ENCODE peak calls at places on chromosomes 7 and 10, in eight cellular contexts. One of them, this sample, is unnamed.

GRCh38 chr10:26486985-26487850 is 49.1 kb downstream of the APBB1IP start:
- DNase-seq in GM23248: peak; percentile 99
- DNase-seq in neural progenitor cell: no peak
- DNase-seq in Peyer's patch: peak; percentile 41
- DNase-seq in heart right ventricle: no peak
- DNase-seq in cardiac muscle cell: peak; percentile 85
- DNase-seq in CD4-positive, CD25-positive, alpha-beta regulatory T cell: peak; percentile 70
- DNase-seq in CD4-positive, alpha-beta memory T cell: peak; percentile 73
- DNase-seq in this sample: peak; percentile 4

GRCh38 chr10:89029785-89030437 is 39.3 kb downstream of the FAS start:
- DNase-seq in GM23248: peak; percentile 80
- DNase-seq in neural progenitor cell: peak; percentile 84
- DNase-seq in Peyer's patch: peak; percentile 64
- DNase-seq in heart right ventricle: peak; percentile 87
- DNase-seq in cardiac muscle cell: peak; percentile 92
- DNase-seq in CD4-positive, CD25-positive, alpha-beta regulatory T cell: peak; percentile 49
- DNase-seq in CD4-positive, alpha-beta memory T cell: peak; percentile 56
- DNase-seq in this sample: peak; percentile 68

GRCh38 chr10:31528834-31529233 is 209.8 kb downstream of the ZEB1 start:
- DNase-seq in GM23248: peak; percentile 22
- DNase-seq in neural progenitor cell: no peak
- DNase-seq in Peyer's patch: no peak
- DNase-seq in heart right ventricle: no peak
- DNase-seq in cardiac muscle cell: no peak
- DNase-seq in CD4-positive, CD25-positive, alpha-beta regulatory T cell: no peak
- DNase-seq in CD4-positive, alpha-beta memory T cell: no peak
- DNase-seq in this sample: no peak

GRCh38 chr10:78898341-78899097 is 170.2 kb upstream of the ZMIZ1 start:
- DNase-seq in GM23248: no peak
- DNase-seq in neural progenitor cell: no peak
- DNase-seq in Peyer's patch: no peak
- DNase-seq in heart right ventricle: no peak
- DNase-seq in cardiac muscle cell: no peak
- DNase-seq in CD4-positive, CD25-positive, alpha-beta regulatory T cell: no peak
- DNase-seq in CD4-positive, alpha-beta memory T cell: no peak
- DNase-seq in this sample: no peak

GRCh38 chr10:112768121-112768520 is 181.9 kb upstream of the TCF7L2 start:
- DNase-seq in GM23248: no peak
- DNase-seq in neural progenitor cell: peak; percentile 27
- DNase-seq in Peyer's patch: no peak
- DNase-seq in heart right ventricle: no peak
- DNase-seq in cardiac muscle cell: no peak
- DNase-seq in CD4-positive, CD25-positive, alpha-beta regulatory T cell: no peak
- DNase-seq in CD4-positive, alpha-beta memory T cell: no peak
- DNase-seq in this sample: no peak

GRCh38 chr7:115037128-115037802 is 115.4 kb downstream of the MDFIC start:
- DNase-seq in GM23248: no peak
- DNase-seq in neural progenitor cell: no peak
- DNase-seq in Peyer's patch: no peak
- DNase-seq in heart right ventricle: no peak
- DNase-seq in cardiac muscle cell: peak; percentile 44
- DNase-seq in CD4-positive, CD25-positive, alpha-beta regulatory T cell: no peak
- DNase-seq in CD4-positive, alpha-beta memory T cell: no peak
- DNase-seq in this sample: no peak

GRCh38 chr10:93462881-93463280 is 19.3 kb downstream of the MYOF start:
- DNase-seq in GM23248: peak; percentile 69
- DNase-seq in neural progenitor cell: no peak
- DNase-seq in Peyer's patch: no peak
- DNase-seq in heart right ventricle: no peak
- DNase-seq in cardiac muscle cell: peak; percentile 68
- DNase-seq in CD4-positive, CD25-positive, alpha-beta regulatory T cell: no peak
- DNase-seq in CD4-positive, alpha-beta memory T cell: no peak
- DNase-seq in this sample: no peak

GRCh38 chr7:151014950-151015349 is 9.3 kb downstream of the ATG9B start:
- DNase-seq in GM23248: peak; percentile 64
- DNase-seq in neural progenitor cell: no peak
- DNase-seq in Peyer's patch: peak; percentile 40
- DNase-seq in heart right ventricle: no peak
- DNase-seq in cardiac muscle cell: no peak
- DNase-seq in CD4-positive, CD25-positive, alpha-beta regulatory T cell: no peak
- DNase-seq in CD4-positive, alpha-beta memory T cell: peak; percentile 43
- DNase-seq in this sample: peak; percentile 43

GRCh38 chr7:2499719-2500430 is 19.7 kb upstream of the LFNG start:
- DNase-seq in GM23248: no peak
- DNase-seq in neural progenitor cell: peak; percentile 97
- DNase-seq in Peyer's patch: no peak
- DNase-seq in heart right ventricle: no peak
- DNase-seq in cardiac muscle cell: no peak
- DNase-seq in CD4-positive, CD25-positive, alpha-beta regulatory T cell: no peak
- DNase-seq in CD4-positive, alpha-beta memory T cell: no peak
- DNase-seq in this sample: no peak

GRCh38 chr10:125089486-125089885 is 70.9 kb downstream of the CTBP2 start:
- DNase-seq in GM23248: no peak
- DNase-seq in neural progenitor cell: no peak
- DNase-seq in Peyer's patch: no peak
- DNase-seq in heart right ventricle: no peak
- DNase-seq in cardiac muscle cell: no peak
- DNase-seq in CD4-positive, CD25-positive, alpha-beta regulatory T cell: no peak
- DNase-seq in CD4-positive, alpha-beta memory T cell: no peak
- DNase-seq in this sample: no peak

GRCh38 chr7:28078036-28078901 is 102.3 kb downstream of the JAZF1 start:
- DNase-seq in GM23248: peak; percentile 71
- DNase-seq in neural progenitor cell: peak; percentile 45
- DNase-seq in Peyer's patch: peak; percentile 39
- DNase-seq in heart right ventricle: no peak
- DNase-seq in cardiac muscle cell: peak; percentile 73
- DNase-seq in CD4-positive, CD25-positive, alpha-beta regulatory T cell: peak; percentile 21
- DNase-seq in CD4-positive, alpha-beta memory T cell: peak; percentile 37
- DNase-seq in this sample: peak; percentile 44

GRCh38 chr7:105261689-105262088 is 127.0 kb downstream of the SRPK2 start:
- DNase-seq in GM23248: no peak
- DNase-seq in neural progenitor cell: no peak
- DNase-seq in Peyer's patch: no peak
- DNase-seq in heart right ventricle: no peak
- DNase-seq in cardiac muscle cell: no peak
- DNase-seq in CD4-positive, CD25-positive, alpha-beta regulatory T cell: no peak
- DNase-seq in CD4-positive, alpha-beta memory T cell: no peak
- DNase-seq in this sample: peak; percentile 30

GRCh38 chr7:129095258-129095657 is 40.3 kb upstream of the TNPO3 start:
- DNase-seq in GM23248: no peak
- DNase-seq in neural progenitor cell: no peak
- DNase-seq in Peyer's patch: peak; percentile 61
- DNase-seq in heart right ventricle: no peak
- DNase-seq in cardiac muscle cell: no peak
- DNase-seq in CD4-positive, CD25-positive, alpha-beta regulatory T cell: peak; percentile 2
- DNase-seq in CD4-positive, alpha-beta memory T cell: peak; percentile 53
- DNase-seq in this sample: no peak

GRCh38 chr10:133283931-133284330 is 7.3 kb upstream of the ADAM8 start:
- DNase-seq in GM23248: no peak
- DNase-seq in neural progenitor cell: no peak
- DNase-seq in Peyer's patch: no peak
- DNase-seq in heart right ventricle: no peak
- DNase-seq in cardiac muscle cell: no peak
- DNase-seq in CD4-positive, CD25-positive, alpha-beta regulatory T cell: no peak
- DNase-seq in CD4-positive, alpha-beta memory T cell: no peak
- DNase-seq in this sample: no peak

GRCh38 chr10:133285217-133285616 is 8.5 kb upstream of the ADAM8 start:
- DNase-seq in GM23248: no peak
- DNase-seq in neural progenitor cell: no peak
- DNase-seq in Peyer's patch: no peak
- DNase-seq in heart right ventricle: no peak
- DNase-seq in cardiac muscle cell: no peak
- DNase-seq in CD4-positive, CD25-positive, alpha-beta regulatory T cell: no peak
- DNase-seq in CD4-positive, alpha-beta memory T cell: no peak
- DNase-seq in this sample: no peak

GRCh38 chr10:133289761-133290160 is 13.1 kb upstream of the ADAM8 start:
- DNase-seq in GM23248: no peak
- DNase-seq in neural progenitor cell: no peak
- DNase-seq in Peyer's patch: no peak
- DNase-seq in heart right ventricle: no peak
- DNase-seq in cardiac muscle cell: no peak
- DNase-seq in CD4-positive, CD25-positive, alpha-beta regulatory T cell: no peak
- DNase-seq in CD4-positive, alpha-beta memory T cell: no peak
- DNase-seq in this sample: no peak

GRCh38 chr10:133287832-133288500 is 11.3 kb upstream of the ADAM8 start:
- DNase-seq in GM23248: no peak
- DNase-seq in neural progenitor cell: no peak
- DNase-seq in Peyer's patch: no peak
- DNase-seq in heart right ventricle: no peak
- DNase-seq in cardiac muscle cell: no peak
- DNase-seq in CD4-positive, CD25-positive, alpha-beta regulatory T cell: no peak
- DNase-seq in CD4-positive, alpha-beta memory T cell: no peak
- DNase-seq in this sample: no peak

GRCh38 chr10:133286366-133286765 is 9.7 kb upstream of the ADAM8 start:
- DNase-seq in GM23248: no peak
- DNase-seq in neural progenitor cell: no peak
- DNase-seq in Peyer's patch: no peak
- DNase-seq in heart right ventricle: no peak
- DNase-seq in cardiac muscle cell: no peak
- DNase-seq in CD4-positive, CD25-positive, alpha-beta regulatory T cell: no peak
- DNase-seq in CD4-positive, alpha-beta memory T cell: no peak
- DNase-seq in this sample: no peak
- H3K36me3 ChIP-seq in GM23248: peaks cover 22% of the 10 kb centered on the region
- H3K36me3 ChIP-seq in neural progenitor cell: no peaks in the 10 kb centered on the region
- H3K36me3 ChIP-seq in Peyer's patch: no peaks in the 10 kb centered on the region
- H3K36me3 ChIP-seq in heart right ventricle: peaks cover 97% of the 10 kb centered on the region
- H3K36me3 ChIP-seq in cardiac muscle cell: peaks cover 38% of the 10 kb centered on the region
- H3K36me3 ChIP-seq in CD4-positive, CD25-positive, alpha-beta regulatory T cell: peaks cover 80% of the 10 kb centered on the region
- H3K36me3 ChIP-seq in CD4-positive, alpha-beta memory T cell: peaks cover 65% of the 10 kb centered on the region
- H3K36me3 ChIP-seq in this sample: peaks cover 44% of the 10 kb centered on the region

GRCh38 chr10:97721871-97722780 is 8.6 kb downstream of the MARVELD1 start:
- DNase-seq in GM23248: no peak
- DNase-seq in neural progenitor cell: no peak
- DNase-seq in Peyer's patch: no peak
- DNase-seq in heart right ventricle: no peak
- DNase-seq in cardiac muscle cell: no peak
- DNase-seq in CD4-positive, CD25-positive, alpha-beta regulatory T cell: no peak
- DNase-seq in CD4-positive, alpha-beta memory T cell: no peak
- DNase-seq in this sample: no peak

GRCh38 chr10:97724341-97724941 is 10.9 kb downstream of the MARVELD1 start:
- DNase-seq in GM23248: peak; percentile 89
- DNase-seq in neural progenitor cell: no peak
- DNase-seq in Peyer's patch: no peak
- DNase-seq in heart right ventricle: no peak
- DNase-seq in cardiac muscle cell: peak; percentile 54
- DNase-seq in CD4-positive, CD25-positive, alpha-beta regulatory T cell: no peak
- DNase-seq in CD4-positive, alpha-beta memory T cell: no peak
- DNase-seq in this sample: peak; percentile 81

GRCh38 chr10:97722980-97723379 is 9.4 kb downstream of the MARVELD1 start:
- DNase-seq in GM23248: peak; percentile 21
- DNase-seq in neural progenitor cell: no peak
- DNase-seq in Peyer's patch: no peak
- DNase-seq in heart right ventricle: no peak
- DNase-seq in cardiac muscle cell: no peak
- DNase-seq in CD4-positive, CD25-positive, alpha-beta regulatory T cell: no peak
- DNase-seq in CD4-positive, alpha-beta memory T cell: no peak
- DNase-seq in this sample: no peak

GRCh38 chr10:97729014-97729413 is 7.9 kb upstream of the ZFYVE27 start:
- DNase-seq in GM23248: no peak
- DNase-seq in neural progenitor cell: no peak
- DNase-seq in Peyer's patch: no peak
- DNase-seq in heart right ventricle: no peak
- DNase-seq in cardiac muscle cell: no peak
- DNase-seq in CD4-positive, CD25-positive, alpha-beta regulatory T cell: no peak
- DNase-seq in CD4-positive, alpha-beta memory T cell: no peak
- DNase-seq in this sample: no peak

DNA sequence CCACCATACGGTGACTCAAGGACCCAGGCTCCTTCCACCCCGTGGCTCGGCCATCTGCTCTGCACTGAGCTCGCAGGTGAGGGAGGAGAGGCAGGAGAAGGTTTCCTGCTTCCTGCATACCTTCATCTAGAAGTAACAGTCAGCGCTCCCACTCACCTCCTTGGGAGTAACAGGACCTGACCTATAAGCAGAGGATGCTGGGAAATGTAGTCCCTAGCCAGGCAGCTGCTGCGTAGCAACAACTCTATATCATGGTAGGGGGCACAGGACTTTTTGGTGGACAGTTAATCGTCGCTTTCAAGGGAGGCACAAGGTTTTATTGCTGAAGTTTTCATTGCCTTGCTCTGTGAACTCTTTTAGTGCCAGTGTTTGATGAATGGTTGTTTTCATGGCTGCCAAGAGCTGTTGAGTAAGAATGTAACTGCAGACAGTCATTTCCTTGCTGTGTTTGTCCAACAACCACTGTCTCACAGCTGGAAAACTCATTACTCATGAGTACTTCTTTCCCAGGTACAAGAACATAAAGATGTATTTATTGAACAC is 10.2 kb upstream of the ZFYVE27 start:
- DNase-seq in GM23248: peak; percentile 92
- DNase-seq in neural progenitor cell: peak; percentile 66
- DNase-seq in Peyer's patch: no peak
- DNase-seq in heart right ventricle: no peak
- DNase-seq in cardiac muscle cell: peak; percentile 79
- DNase-seq in CD4-positive, CD25-positive, alpha-beta regulatory T cell: no peak
- DNase-seq in CD4-positive, alpha-beta memory T cell: no peak
- DNase-seq in this sample: peak; percentile 94
- H3K4me3 ChIP-seq in GM23248: peak overlapping the region; percentile 45
- H3K4me3 ChIP-seq in neural progenitor cell: peak overlapping the region; percentile 18
- H3K4me3 ChIP-seq in Peyer's patch: peak overlapping the region; percentile 4
- H3K4me3 ChIP-seq in heart right ventricle: no peak overlapping the region
- H3K4me3 ChIP-seq in cardiac muscle cell: no peak overlapping the region
- H3K4me3 ChIP-seq in CD4-positive, CD25-positive, alpha-beta regulatory T cell: no peak overlapping the region
- H3K4me3 ChIP-seq in CD4-positive, alpha-beta memory T cell: no peak overlapping the region
- H3K4me3 ChIP-seq in this sample: no peak overlapping the region

GRCh38 chr7:107998660-107999480 is 4.1 kb downstream of the LAMB1 start:
- DNase-seq in GM23248: peak; percentile 31
- DNase-seq in neural progenitor cell: no peak
- DNase-seq in Peyer's patch: no peak
- DNase-seq in heart right ventricle: no peak
- DNase-seq in cardiac muscle cell: no peak
- DNase-seq in CD4-positive, CD25-positive, alpha-beta regulatory T cell: no peak
- DNase-seq in CD4-positive, alpha-beta memory T cell: no peak
- DNase-seq in this sample: peak; percentile 56
- H3K36me3 ChIP-seq in GM23248: peaks cover 18% of the 10 kb centered on the region
- H3K36me3 ChIP-seq in neural progenitor cell: no peaks in the 10 kb centered on the region
- H3K36me3 ChIP-seq in Peyer's patch: no peaks in the 10 kb centered on the region
- H3K36me3 ChIP-seq in heart right ventricle: peaks cover 37% of the 10 kb centered on the region
- H3K36me3 ChIP-seq in cardiac muscle cell: no peaks in the 10 kb centered on the region
- H3K36me3 ChIP-seq in CD4-positive, CD25-positive, alpha-beta regulatory T cell: no peaks in the 10 kb centered on the region
- H3K36me3 ChIP-seq in CD4-positive, alpha-beta memory T cell: no peaks in the 10 kb centered on the region
- H3K36me3 ChIP-seq in this sample: no peaks in the 10 kb centered on the region

DNA sequence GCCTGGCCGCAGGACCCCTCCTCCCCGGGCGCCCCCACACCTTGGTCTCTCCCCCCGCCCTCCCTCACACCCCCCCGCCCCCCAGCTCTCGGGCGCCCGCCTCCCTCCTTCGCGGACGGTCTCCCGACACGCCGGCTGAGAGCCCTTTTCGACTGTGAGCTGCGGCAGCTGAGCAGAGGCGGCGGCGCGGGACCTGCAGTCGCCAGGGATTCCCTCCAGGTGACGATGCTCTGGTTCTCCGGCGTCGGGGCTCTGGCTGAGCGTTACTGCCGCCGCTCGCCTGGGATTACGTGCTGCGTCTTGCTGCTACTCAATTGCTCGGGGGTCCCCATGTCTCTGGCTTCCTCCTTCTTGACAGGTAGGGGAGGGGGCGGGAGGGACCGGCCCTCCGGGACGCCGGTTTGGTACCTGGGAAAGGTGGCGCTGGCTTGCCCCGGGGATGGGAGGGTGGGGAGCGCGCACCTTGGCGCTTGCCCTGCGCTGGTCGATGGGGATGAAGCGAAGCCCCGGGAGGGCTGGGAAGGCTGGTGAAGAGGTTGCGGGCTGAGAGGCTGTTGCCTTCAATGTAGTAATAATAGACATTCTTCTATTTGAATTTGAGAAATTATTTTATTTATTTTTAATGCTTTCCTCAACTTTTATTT is at the start of gene BMPER:
- DNase-seq in GM23248: peak; percentile 85
- DNase-seq in neural progenitor cell: peak; percentile 89
- DNase-seq in Peyer's patch: no peak
- DNase-seq in heart right ventricle: no peak
- DNase-seq in cardiac muscle cell: no peak
- DNase-seq in CD4-positive, CD25-positive, alpha-beta regulatory T cell: no peak
- DNase-seq in CD4-positive, alpha-beta memory T cell: no peak
- DNase-seq in this sample: peak; percentile 13
- H3K4me3 ChIP-seq in GM23248: peak within 1 kb of the TSS; percentile 91
- H3K4me3 ChIP-seq in neural progenitor cell: peak within 1 kb of the TSS; percentile 93
- H3K4me3 ChIP-seq in Peyer's patch: peak within 1 kb of the TSS; percentile 65
- H3K4me3 ChIP-seq in heart right ventricle: peak within 1 kb of the TSS; percentile 67
- H3K4me3 ChIP-seq in cardiac muscle cell: peak within 1 kb of the TSS; percentile 97
- H3K4me3 ChIP-seq in CD4-positive, CD25-positive, alpha-beta regulatory T cell: no peak within 1 kb of the TSS
- H3K4me3 ChIP-seq in CD4-positive, alpha-beta memory T cell: peak within 1 kb of the TSS; percentile 5
- H3K4me3 ChIP-seq in this sample: peak within 1 kb of the TSS; percentile 45

This sample was measured in bronchial epithelial cell.